ENCODE peak calls at places on chromosomes 16 and 17, in five cellular contexts. N, U, C, S and E are unnamed samples.
A peak's percentile ranks its signal among the peaks of the same experiment; 100 is the strongest.

GRCh38 chr17:76382803-76383644 is 1.4 kb upstream of the SPHK1 start:
- DNase-seq in N (peak; percentile 58), U (no peak), C (peak; percentile 79), S (peak; percentile 33), E (peak; percentile 52)

GRCh38 chr16:19748389-19749110 is 30.5 kb downstream of the IQCK start:
- DNase-seq in N (no peak), U (no peak), C (peak; percentile 46), S (no peak), E (no peak)

GRCh38 chr17:2712300-2713043 is 908 bp upstream of the CLUH start:
- DNase-seq in N (no peak), U (no peak), C (no peak), S (no peak), E (no peak)

GRCh38 chr17:69608808-69609494 is 194.5 kb downstream of the MAP2K6 start:
- DNase-seq in N (no peak), U (peak; percentile 79), C (peak; percentile 97), S (no peak), E (no peak)

GRCh38 chr16:84495506-84495905 is 9.0 kb downstream of the MEAK7 start:
- DNase-seq in N (no peak), U (no peak), C (no peak), S (no peak), E (no peak)

GRCh38 chr16:10942352-10943297 is at the start of gene DEXI:
- DNase-seq in N (peak; percentile 96), U (peak; percentile 79), C (peak; percentile 87), S (peak; percentile 98), E (peak; percentile 91)

GRCh38 chr16:1974157-1975070 is 2.6 kb downstream of the TBL3 start:
- DNase-seq in N (no peak), U (no peak), C (no peak), S (no peak), E (no peak)

GRCh38 chr17:34300652-34301390 is 15.3 kb downstream of the CCL11 start:
- DNase-seq in N (no peak), U (no peak), C (peak; percentile 78), S (no peak), E (no peak)

GRCh38 chr16:64165368-64165767 is 956.5 kb downstream of the CDH11 start:
- DNase-seq in N (no peak), U (no peak), C (no peak), S (no peak), E (no peak)

GRCh38 chr17:34406196-34406595 is 43.2 kb upstream of the CCL1 start:
- DNase-seq in N (no peak), U (no peak), C (peak; percentile 19), S (no peak), E (no peak)

GRCh38 chr16:1650131-1650530 is 27.9 kb upstream of the JPT2 start:
- DNase-seq in N (no peak), U (no peak), C (no peak), S (no peak), E (no peak)

GRCh38 chr17:74566132-74566753 is 1.1 kb downstream of the CD300H start:
- DNase-seq in N (no peak), U (no peak), C (peak; percentile 5), S (peak; percentile 48), E (peak; percentile 43)

GRCh38 chr17:59369026-59369724 is 37.7 kb downstream of the YPEL2 start:
- DNase-seq in N (no peak), U (no peak), C (peak; percentile 54), S (no peak), E (no peak)

GRCh38 chr16:88406096-88407041 is 23.6 kb downstream of the ZNF469 start:
- DNase-seq in N (no peak), U (no peak), C (no peak), S (no peak), E (no peak)

GRCh38 chr17:72514888-72515287 is 394.1 kb downstream of the SOX9 start:
- DNase-seq in N (peak; percentile 53), U (no peak), C (peak; percentile 62), S (no peak), E (no peak)

GRCh38 chr17:72063756-72064461 is 56.9 kb upstream of the SOX9 start:
- DNase-seq in N (no peak), U (no peak), C (no peak), S (no peak), E (no peak)

GRCh38 chr17:34771891-34772290 is 189.4 kb downstream of the CCT6B start:
- DNase-seq in N (no peak), U (no peak), C (no peak), S (no peak), E (no peak)

GRCh38 chr16:14280541-14280940 is 209.4 kb downstream of the MRTFB start:
- DNase-seq in N (no peak), U (no peak), C (no peak), S (no peak), E (no peak)